ENCODE peak calls at places on chromosomes 4 and X, in nine cellular contexts. N is AG09309, R is body of pancreas, G is WTC11, L is upper lobe of left lung, V is cardiac muscle cell, Y is neural crest cell, Z is left lung, X is Panc1. B is an unnamed sample.

GRCh38 chrX:22081475-22082092 is 49.5 kb downstream of the PHEX start:
- DNase-seq in V (peak; percentile 67), Z (peak; percentile 53), G (peak; percentile 67), Y (peak; percentile 62), N (no peak), X (peak; percentile 2), L (peak; percentile 37), R (peak; percentile 55), B (peak; percentile 56)

GRCh38 chr4:178976861-178977260 is 1534.6 kb upstream of the AGA start:
- DNase-seq in R (no peak), N (no peak), G (no peak), Y (no peak), X (no peak), Z (no peak), V (no peak), L (no peak), B (no peak)

GRCh38 chr4:67933755-67934154 is 29.5 kb downstream of the TMPRSS11A start:
- DNase-seq in R (no peak), Y (no peak), G (no peak), L (no peak), X (no peak), Z (no peak), N (no peak), V (peak; percentile 11), B (no peak)

GRCh38 chr4:147626903-147627302 is 9.7 kb downstream of the TMEM184C start:
- DNase-seq in G (no peak), N (no peak), Y (no peak), X (no peak), R (no peak), Z (no peak), L (no peak), V (no peak), B (no peak)

GRCh38 chr4:145739840-145740239 is 59.9 kb downstream of the C4orf51 start:
- DNase-seq in V (peak; percentile 23), G (no peak), R (no peak), Y (no peak), N (no peak), L (no peak), X (no peak), Z (no peak), B (no peak)

GRCh38 chr4:2065106-2065930 is 6.2 kb downstream of the NAT8L start:
- DNase-seq in G (peak; percentile 6), N (no peak), V (no peak), X (no peak), Y (no peak), R (no peak), L (no peak), Z (no peak), B (no peak)

GRCh38 chrX:18895157-18895952 is 88.6 kb downstream of the PHKA2 start:
- DNase-seq in L (no peak), Y (no peak), V (peak; percentile 59), R (no peak), N (no peak), X (no peak), G (no peak), Z (no peak), B (no peak)

GRCh38 chr4:106909776-106910175 is 126.3 kb downstream of the DKK2 start:
- DNase-seq in Y (no peak), G (no peak), R (no peak), V (no peak), Z (no peak), X (no peak), L (no peak), N (no peak), B (no peak)

GRCh38 chr4:48269861-48270515 is 350 bp upstream of the TEC start:
- DNase-seq in V (peak; percentile 74), L (peak; percentile 97), Y (peak; percentile 64), R (peak; percentile 97), X (no peak), Z (peak; percentile 97), G (peak; percentile 97), N (no peak), B (peak; percentile 88)

GRCh38 chr4:48270516-48270897 is 869 bp upstream of the TEC start:
- DNase-seq in V (no peak), R (no peak), G (no peak), N (no peak), X (no peak), L (no peak), Z (no peak), Y (no peak), B (no peak)

GRCh38 chr4:48268956-48269860 is at the start of gene TEC:
- DNase-seq in R (peak; percentile 59), L (peak; percentile 70), Z (peak; percentile 68), V (no peak), Y (peak; percentile 52), G (peak; percentile 71), N (no peak), X (no peak), B (peak; percentile 51)

GRCh38 chr4:48271626-48272025 is 2.0 kb upstream of the TEC start:
- DNase-seq in G (no peak), N (no peak), Z (no peak), X (no peak), V (no peak), Y (no peak), L (no peak), R (no peak), B (no peak)

GRCh38 chr4:48271048-48271452 is 1.4 kb upstream of the TEC start:
- DNase-seq in V (no peak), L (no peak), R (no peak), X (no peak), Y (no peak), Z (no peak), N (no peak), G (no peak), B (no peak)
- TF ChIP-seq CTCF in V (no peak), L (no peak), R (no peak), X (no peak), Y (no peak), Z (no peak), N (no peak), G (no peak), B (no peak)

GRCh38 chr4:185522451-185522850 is 12.9 kb downstream of the PDLIM3 start:
- DNase-seq in V (no peak), N (no peak), Z (no peak), R (no peak), G (no peak), Y (no peak), X (no peak), L (no peak), B (no peak)

GRCh38 chr4:185518494-185518893 is 16.8 kb downstream of the PDLIM3 start:
- DNase-seq in G (no peak), Y (no peak), R (no peak), X (no peak), N (no peak), L (no peak), Z (no peak), V (no peak), B (no peak)

GRCh38 chr4:185520119-185520518 is 15.2 kb downstream of the PDLIM3 start:
- DNase-seq in Y (no peak), R (no peak), G (no peak), L (no peak), X (no peak), Z (no peak), V (peak; percentile 93), N (no peak), B (no peak)

GRCh38 chr4:185524888-185525863 is 10.1 kb downstream of the PDLIM3 start:
- DNase-seq in G (no peak), L (no peak), Y (no peak), N (no peak), R (no peak), V (peak; percentile 75), X (no peak), Z (no peak), B (no peak)

DNA sequence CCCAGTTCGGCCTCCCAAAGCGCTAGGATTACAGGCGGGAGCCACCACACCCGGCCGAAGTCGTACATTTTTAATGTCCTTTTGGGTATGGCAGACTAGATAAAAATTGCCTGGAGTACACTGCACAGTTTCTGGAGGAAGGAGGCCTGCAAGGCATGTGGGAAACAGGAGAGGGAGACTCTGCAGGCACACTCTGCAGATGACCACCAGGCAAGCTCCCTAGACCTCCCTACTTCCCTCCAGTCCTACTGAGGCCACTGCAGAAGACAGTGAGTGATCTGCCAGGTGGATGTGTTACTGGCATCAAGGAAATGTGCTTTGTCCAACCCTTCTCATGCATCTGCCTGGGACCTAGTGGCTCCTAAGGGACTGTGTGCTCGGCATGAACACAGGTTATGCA is 11.4 kb downstream of the PDLIM3 start:
- DNase-seq in X (no peak), V (no peak), Y (no peak), L (no peak), R (no peak), G (no peak), Z (no peak), N (no peak), B (no peak)
- TF ChIP-seq CTCF in X (no peak), V (no peak), Y (no peak), L (no peak), R (no peak), G (no peak), Z (no peak), N (no peak), B (no peak)

DNA sequence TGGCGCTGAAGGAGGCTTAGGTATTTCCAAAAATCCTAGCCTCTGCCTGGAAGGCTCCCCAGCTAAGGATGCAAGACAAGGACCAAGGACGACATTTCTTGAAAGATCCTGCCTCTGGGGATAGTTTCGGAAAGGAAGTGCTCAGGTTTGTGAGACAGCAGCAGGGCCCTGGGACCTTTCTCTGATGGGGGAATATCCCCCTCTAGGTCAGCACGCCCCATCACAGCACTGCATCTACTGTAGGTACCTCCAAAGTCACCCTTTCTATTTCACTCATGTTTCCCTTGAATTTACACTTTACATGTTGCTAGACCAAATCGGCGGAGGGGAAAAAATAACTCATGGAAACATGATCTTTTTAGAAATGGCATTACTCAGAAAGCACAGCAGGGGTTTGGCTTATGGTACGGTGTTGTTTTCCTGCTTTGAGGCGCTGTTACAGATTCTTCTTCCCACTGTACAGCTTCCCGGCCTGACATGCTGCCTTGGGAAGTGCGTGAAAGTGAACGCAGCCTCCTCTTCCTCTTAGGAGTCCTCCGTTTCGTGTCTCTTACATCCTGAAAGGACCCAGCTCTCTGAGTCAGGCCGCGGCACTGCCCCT is 77.2 kb upstream of the DHRSX start:
- DNase-seq in X (no peak), Y (no peak), L (no peak), V (no peak), N (peak; percentile 5), Z (no peak), R (no peak), G (no peak), B (no peak)
- TF ChIP-seq CTCF in X (no peak), Y (no peak), L (no peak), V (no peak), N (no peak), Z (no peak), R (no peak), G (no peak), B (no peak)

DNA sequence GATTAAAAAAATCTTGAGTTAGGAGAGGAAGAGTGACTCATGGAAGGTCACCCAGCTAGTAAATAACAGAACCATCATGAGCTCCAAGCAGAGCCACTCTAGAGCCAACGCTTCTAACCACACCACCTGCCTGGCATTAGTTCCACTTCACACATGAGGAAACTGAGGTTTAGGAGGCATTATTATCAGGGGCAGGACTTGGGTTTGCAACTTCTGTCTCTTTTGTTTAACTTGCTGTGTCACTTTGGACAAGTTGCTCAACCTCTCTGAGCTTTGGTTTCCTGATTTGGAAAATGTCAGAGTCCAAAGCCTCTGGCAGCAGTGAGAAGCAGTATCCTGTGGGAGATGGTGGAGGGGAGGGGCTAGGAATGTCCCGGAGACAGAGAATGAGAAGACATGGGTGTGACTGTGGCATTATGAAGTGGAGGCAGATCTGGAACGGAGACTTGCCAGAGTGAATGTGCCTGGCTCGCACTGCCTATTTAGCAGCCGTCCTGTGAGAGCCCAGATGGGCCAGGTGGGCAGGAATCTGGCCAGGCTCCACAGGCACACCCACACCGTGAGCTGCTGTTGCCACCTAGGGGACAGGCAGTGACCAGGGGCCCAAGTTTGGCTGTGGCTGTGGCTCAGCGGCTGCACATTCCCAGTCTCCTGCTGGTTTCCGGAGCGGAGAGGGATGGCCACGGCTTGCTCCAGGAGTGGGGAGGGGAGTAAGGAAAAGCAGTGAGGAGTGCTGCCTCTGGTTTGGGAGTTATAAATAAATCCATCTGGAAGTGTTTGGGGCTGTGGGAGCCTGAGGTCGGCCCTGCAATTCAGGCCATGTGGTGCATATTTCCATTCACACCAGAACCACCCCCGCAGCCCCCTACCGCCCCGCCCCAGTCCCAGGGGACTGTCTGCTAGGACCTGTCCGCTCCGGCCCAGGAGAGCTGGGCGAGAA is 93.4 kb downstream of the NHSL2 start:
- DNase-seq in N (peak; percentile 29), Y (no peak), Z (no peak), L (no peak), X (no peak), G (peak; percentile 73), V (peak; percentile 52), R (no peak), B (peak; percentile 44)
- TF ChIP-seq CTCF in N (peak; percentile 30), Y (peak; percentile 34), Z (no peak), L (no peak), X (peak; percentile 49), G (no peak), V (peak; percentile 22), R (peak; percentile 20), B (peak; percentile 17)

B was measured in endothelial cell.